ENCODE peak calls at places on chromosomes 3 and 15, in six cellular contexts. X is BJ, F is body of pancreas, Z is H9, C is HCT116, L is ovary. R is an unnamed sample.

GRCh38 chr15:33132722-33133345 is 61.7 kb downstream of the FMN1 start:
- DNase-seq in C (peak; percentile 59), L (no peak), Z (peak; percentile 52), F (no peak), X (no peak), R (peak; percentile 53)

GRCh38 chr15:43774062-43774461 is 2.7 kb downstream of the ELL3 start:
- DNase-seq in X (no peak), F (no peak), Z (no peak), L (no peak), C (no peak), R (no peak)

GRCh38 chr3:170511371-170511770 is 74.5 kb downstream of the SLC7A14 start:
- DNase-seq in F (no peak), X (no peak), L (no peak), Z (no peak), C (no peak), R (no peak)

GRCh38 chr15:61816856-61817255 is 243.4 kb downstream of the VPS13C start:
- DNase-seq in C (no peak), F (no peak), X (no peak), Z (no peak), L (no peak), R (no peak)

GRCh38 chr15:48332642-48333034 is 1.4 kb downstream of the DUT start:
- DNase-seq in L (no peak), C (no peak), X (no peak), F (no peak), Z (no peak), R (no peak)

GRCh38 chr15:71153823-71154524 is 38.7 kb downstream of the THSD4 start:
- DNase-seq in C (no peak), F (no peak), X (no peak), L (no peak), Z (no peak), R (no peak)

GRCh38 chr15:50880651-50881114 is 27.8 kb upstream of the AP4E1 start:
- DNase-seq in F (no peak), Z (no peak), C (no peak), X (peak; percentile 67), L (no peak), R (no peak)

GRCh38 chr15:56469484-56469883 is 4.5 kb upstream of the MNS1 start:
- DNase-seq in L (no peak), Z (no peak), C (no peak), X (no peak), F (no peak), R (no peak)

GRCh38 chr3:10395671-10396070 is 74.8 kb upstream of the SEC13 start:
- DNase-seq in X (no peak), F (no peak), L (no peak), Z (no peak), C (no peak), R (no peak)

GRCh38 chr3:25372167-25372566 is 55.9 kb upstream of the RARB start:
- DNase-seq in Z (no peak), X (no peak), L (no peak), F (no peak), C (no peak), R (no peak)

GRCh38 chr3:108511055-108511454 is 659 bp upstream of the MYH15 start:
- DNase-seq in L (no peak), Z (no peak), F (no peak), C (no peak), X (no peak), R (no peak)

GRCh38 chr3:99625643-99626414 is 12.6 kb upstream of the COL8A1 start:
- DNase-seq in C (no peak), L (no peak), Z (no peak), F (no peak), X (no peak), R (no peak)

GRCh38 chr15:87340370-87340769 is 916.2 kb downstream of the NTRK3 start:
- DNase-seq in Z (no peak), F (no peak), C (no peak), X (no peak), L (no peak), R (no peak)

GRCh38 chr3:165339753-165340152 is 143.6 kb upstream of the SLITRK3 start:
- DNase-seq in C (peak; percentile 21), F (no peak), Z (no peak), L (no peak), X (no peak), R (peak; percentile 69)

GRCh38 chr3:59734061-59734460 is 684.2 kb upstream of the CFAP20DC start:
- DNase-seq in C (no peak), F (no peak), Z (no peak), X (no peak), L (no peak), R (no peak)

GRCh38 chr15:34043813-34044212 is 4.8 kb upstream of the AVEN start:
- DNase-seq in C (no peak), X (no peak), F (no peak), Z (no peak), L (no peak), R (no peak)

GRCh38 chr15:85910796-85911195 is 116.1 kb upstream of the KLHL25 start:
- DNase-seq in Z (no peak), X (no peak), F (peak; percentile 29), L (no peak), C (no peak), R (peak; percentile 99)

GRCh38 chr15:31372635-31373091 is 46.0 kb downstream of the KLF13 start:
- DNase-seq in L (peak; percentile 44), X (peak; percentile 53), Z (peak; percentile 92), C (no peak), F (peak; percentile 67), R (peak; percentile 13)

GRCh38 chr15:31367021-31367729 is 40.5 kb downstream of the KLF13 start:
- DNase-seq in X (no peak), F (no peak), C (no peak), L (no peak), Z (no peak), R (no peak)

GRCh38 chr15:31371520-31372240 is 45.0 kb downstream of the KLF13 start:
- DNase-seq in Z (no peak), X (no peak), C (no peak), F (no peak), L (peak; percentile 21), R (no peak)

GRCh38 chr15:31367730-31368344 is 41.2 kb downstream of the KLF13 start:
- DNase-seq in X (no peak), F (no peak), Z (no peak), C (no peak), L (no peak), R (no peak)

GRCh38 chr15:31369716-31370115 is 43.1 kb downstream of the KLF13 start:
- DNase-seq in X (no peak), C (no peak), Z (no peak), L (no peak), F (no peak), R (no peak)
- TF ChIP-seq CTCF in X (no peak), C (no peak), Z (no peak), L (no peak), F (no peak), R (no peak)

DNA sequence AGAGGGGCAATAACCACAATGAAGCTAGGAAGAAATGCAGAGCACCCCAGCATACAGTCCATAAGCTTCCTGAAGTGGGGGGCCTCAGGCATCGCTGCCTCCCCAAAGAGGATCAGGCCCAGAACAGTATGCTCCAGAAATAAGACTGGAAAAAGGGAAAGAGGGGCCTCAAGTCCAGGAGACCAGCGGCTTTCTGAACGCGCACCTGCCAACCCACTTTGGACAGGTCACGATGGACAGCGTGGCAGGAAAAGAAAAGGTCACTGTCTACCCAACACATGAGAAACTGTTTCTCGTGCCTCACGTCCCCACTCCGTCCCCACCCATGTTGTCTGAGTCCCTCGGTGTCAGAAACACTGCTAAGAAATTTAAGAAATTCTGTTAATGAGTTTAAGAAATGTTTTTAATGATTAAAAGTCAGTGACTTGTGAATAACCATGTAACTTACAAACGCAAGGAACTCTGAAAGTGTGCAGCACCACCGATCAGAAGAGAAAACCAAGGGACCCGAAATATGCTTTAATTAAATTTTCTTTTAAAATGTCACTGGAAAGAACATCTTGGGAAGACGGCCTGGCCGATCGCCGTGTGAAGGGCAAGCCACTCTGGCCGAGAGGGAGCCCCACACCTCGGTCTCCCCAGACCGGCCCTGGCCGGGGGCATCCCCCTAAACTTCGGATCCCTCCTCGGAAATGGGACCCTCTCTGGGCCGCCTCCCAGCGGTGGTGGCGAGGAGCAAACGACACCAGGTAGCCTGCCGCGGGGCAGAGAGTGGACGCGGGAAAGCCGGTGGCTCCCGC is 1.7 kb upstream of the PPARG start:
- DNase-seq in F (peak; percentile 15), Z (peak; percentile 38), C (no peak), X (no peak), L (peak; percentile 74), R (no peak)
- TF ChIP-seq CTCF in F (no peak), Z (peak; percentile 29), C (no peak), X (peak; percentile 26), L (no peak), R (no peak)

DNA sequence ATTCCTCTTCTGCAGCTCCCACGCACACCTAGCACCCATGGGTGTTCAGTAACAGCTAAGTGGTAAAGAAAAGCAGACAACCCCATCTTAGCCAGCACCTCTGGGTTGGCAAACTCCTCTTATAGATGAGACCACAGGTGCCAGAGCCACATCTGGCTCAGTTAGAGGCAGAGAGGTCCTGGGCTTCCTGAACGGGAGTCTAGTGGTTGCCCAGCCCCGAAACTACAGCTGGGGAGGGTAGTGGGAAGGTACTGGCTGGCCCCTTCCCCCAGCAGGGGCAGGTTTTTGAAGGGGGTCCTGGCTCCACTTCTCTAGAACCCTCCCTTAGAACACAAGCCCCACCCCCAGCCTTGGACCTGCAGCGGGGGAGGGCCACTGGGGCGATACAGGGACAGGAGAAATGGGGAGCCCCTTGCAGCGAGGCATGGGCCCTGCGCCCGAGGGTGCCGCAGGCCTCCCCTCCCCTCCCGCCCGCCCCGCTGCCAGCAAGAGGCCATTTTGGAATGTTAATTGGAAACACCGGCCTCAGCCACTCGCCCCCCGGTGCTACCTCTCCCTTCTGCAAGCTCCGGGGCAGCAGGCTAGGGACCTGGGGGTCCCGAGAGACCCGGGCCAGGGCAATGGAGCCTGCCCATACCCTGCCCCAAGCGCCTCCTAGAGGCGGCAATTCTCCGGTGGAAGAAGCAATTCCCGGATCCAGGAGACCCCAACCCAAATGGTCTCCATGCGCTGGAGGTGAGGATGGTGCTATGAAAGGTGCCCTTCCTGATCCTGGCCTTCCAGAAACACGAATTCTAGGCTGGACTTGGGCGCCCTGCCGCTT is 1.5 kb downstream of the DUSP7 start:
- DNase-seq in C (no peak), Z (peak; percentile 40), L (peak; percentile 50), F (no peak), X (no peak), R (no peak)
- TF ChIP-seq CTCF in C (peak; percentile 36), Z (peak; percentile 62), L (no peak), F (no peak), X (peak; percentile 27), R (peak; percentile 39)

DNA sequence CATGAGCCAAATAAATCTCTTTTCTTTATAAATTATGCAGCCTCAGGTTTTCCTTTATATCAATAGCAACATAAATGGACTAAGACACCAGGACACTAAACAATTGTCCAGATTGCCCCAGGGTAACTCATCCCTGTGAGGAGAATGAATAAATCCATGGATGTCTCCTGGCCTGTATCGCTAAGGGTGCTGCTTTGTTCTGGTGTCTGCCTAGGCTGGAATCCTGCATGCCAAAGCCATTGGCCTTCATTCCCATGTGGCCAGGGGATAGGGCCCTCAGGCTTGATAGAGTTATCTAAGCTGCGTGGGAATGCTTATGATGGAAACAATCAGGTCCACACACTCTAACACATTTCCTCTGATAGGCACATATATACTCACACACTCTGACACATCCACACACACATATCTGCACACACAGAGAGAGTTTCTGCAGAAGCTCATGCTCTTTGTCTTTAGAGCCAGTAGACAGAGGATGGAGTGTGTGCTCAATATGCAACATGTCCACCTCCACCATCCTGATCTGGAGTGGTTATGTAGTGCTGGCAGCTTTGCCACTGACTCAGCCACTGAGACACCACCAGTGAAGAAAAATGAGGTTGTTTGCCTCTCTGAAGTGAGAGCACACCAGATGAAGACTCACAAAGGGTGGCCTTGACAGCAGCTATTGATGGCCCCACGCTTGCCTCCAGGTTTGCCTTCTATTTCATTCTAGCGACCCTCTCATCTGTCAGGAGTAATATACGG is 24.0 kb upstream of the DGKG start:
- DNase-seq in Z (no peak), X (no peak), L (no peak), C (no peak), F (no peak), R (no peak)
- TF ChIP-seq CTCF in Z (no peak), X (no peak), L (no peak), C (no peak), F (no peak), R (no peak)